ENCODE peak calls at places on chromosomes 13 and 19, in four cellular contexts. One of them, this sample, is unnamed.

GRCh38 chr13:113597386-113598080 is 13.0 kb downstream of the TFDP1 start:
- DNase-seq in effector memory CD4-positive, alpha-beta T cell: no peak
- DNase-seq in CD8-positive, alpha-beta T cell: no peak
- DNase-seq in stimulated activated CD8-positive, alpha-beta memory T cell treated with anti-CD3 and anti-CD28 coated beads, Interleukin-15, amount 100 ng/mL, for 4 hours: no peak
- DNase-seq in this sample: no peak

GRCh38 chr19:2627319-2627829 is 75.1 kb downstream of the GNG7 start:
- DNase-seq in effector memory CD4-positive, alpha-beta T cell: no peak
- DNase-seq in CD8-positive, alpha-beta T cell: no peak
- DNase-seq in stimulated activated CD8-positive, alpha-beta memory T cell treated with anti-CD3 and anti-CD28 coated beads, Interleukin-15, amount 100 ng/mL, for 4 hours: no peak
- DNase-seq in this sample: no peak

GRCh38 chr19:39132344-39132969 is 6.9 kb downstream of the PAK4 start:
- DNase-seq in effector memory CD4-positive, alpha-beta T cell: no peak
- DNase-seq in CD8-positive, alpha-beta T cell: no peak
- DNase-seq in stimulated activated CD8-positive, alpha-beta memory T cell treated with anti-CD3 and anti-CD28 coated beads, Interleukin-15, amount 100 ng/mL, for 4 hours: no peak
- DNase-seq in this sample: no peak

GRCh38 chr19:17579523-17580244 is 24.2 kb downstream of the COLGALT1 start:
- DNase-seq in effector memory CD4-positive, alpha-beta T cell: no peak
- DNase-seq in CD8-positive, alpha-beta T cell: no peak
- DNase-seq in stimulated activated CD8-positive, alpha-beta memory T cell treated with anti-CD3 and anti-CD28 coated beads, Interleukin-15, amount 100 ng/mL, for 4 hours: no peak
- DNase-seq in this sample: no peak

GRCh38 chr13:98222081-98222554 is 45.0 kb upstream of the RNF113B start:
- DNase-seq in effector memory CD4-positive, alpha-beta T cell: no peak
- DNase-seq in CD8-positive, alpha-beta T cell: no peak
- DNase-seq in stimulated activated CD8-positive, alpha-beta memory T cell treated with anti-CD3 and anti-CD28 coated beads, Interleukin-15, amount 100 ng/mL, for 4 hours: no peak
- DNase-seq in this sample: no peak

GRCh38 chr19:1855040-1855827 is 7.0 kb upstream of the REXO1 start:
- DNase-seq in effector memory CD4-positive, alpha-beta T cell: peak
- DNase-seq in CD8-positive, alpha-beta T cell: peak
- DNase-seq in stimulated activated CD8-positive, alpha-beta memory T cell treated with anti-CD3 and anti-CD28 coated beads, Interleukin-15, amount 100 ng/mL, for 4 hours: peak
- DNase-seq in this sample: no peak

GRCh38 chr19:2443116-2443784 is 13.5 kb downstream of the LMNB2 start:
- DNase-seq in effector memory CD4-positive, alpha-beta T cell: no peak
- DNase-seq in CD8-positive, alpha-beta T cell: no peak
- DNase-seq in stimulated activated CD8-positive, alpha-beta memory T cell treated with anti-CD3 and anti-CD28 coated beads, Interleukin-15, amount 100 ng/mL, for 4 hours: no peak
- DNase-seq in this sample: no peak

GRCh38 chr13:66558511-66558910 is 671.6 kb downstream of the PCDH9 start:
- DNase-seq in effector memory CD4-positive, alpha-beta T cell: no peak
- DNase-seq in CD8-positive, alpha-beta T cell: no peak
- DNase-seq in stimulated activated CD8-positive, alpha-beta memory T cell treated with anti-CD3 and anti-CD28 coated beads, Interleukin-15, amount 100 ng/mL, for 4 hours: no peak
- DNase-seq in this sample: no peak

GRCh38 chr13:45332831-45333219 is 8.2 kb downstream of the TPT1 start:
- DNase-seq in effector memory CD4-positive, alpha-beta T cell: no peak
- DNase-seq in CD8-positive, alpha-beta T cell: no peak
- DNase-seq in stimulated activated CD8-positive, alpha-beta memory T cell treated with anti-CD3 and anti-CD28 coated beads, Interleukin-15, amount 100 ng/mL, for 4 hours: no peak
- DNase-seq in this sample: no peak